ENCODE peak calls at places on chromosomes 11 and 22, in six cellular contexts. K, H, P, M, E and Y are unnamed samples. For H3K9me3, the result is how much of the 10 kb centered on the place peaks cover.

GRCh38 chr11:69122642-69123431 is 32.9 kb upstream of the SMIM38 start:
- DNase-seq in K (peak), H (peak), P (peak), M (peak), E (peak), Y (peak)

GRCh38 chr11:128021304-128022006 is 565.9 kb downstream of the ETS1 start:
- DNase-seq in K (peak), H (no peak), P (no peak), M (no peak), E (no peak), Y (no peak)

GRCh38 chr11:61890536-61891330 is 612 bp downstream of the FADS3 start:
- DNase-seq in K (peak), H (peak), P (peak), M (peak), E (peak), Y (peak)

GRCh38 chr11:69526453-69526810 is 45.0 kb downstream of the LINC01488 start:
- DNase-seq in K (no peak), H (no peak), P (no peak), M (no peak), E (no peak), Y (no peak)

GRCh38 chr22:39356464-39356863 is 6.7 kb downstream of the SYNGR1 start:
- DNase-seq in K (no peak), H (no peak), P (no peak), M (no peak), E (no peak), Y (no peak)

GRCh38 chr22:40000171-40000570 is 5.4 kb downstream of the FAM83F start:
- DNase-seq in K (no peak), H (no peak), P (no peak), M (no peak), E (no peak), Y (no peak)

GRCh38 chr11:119664063-119664572 is 64.9 kb downstream of the NECTIN1 start:
- DNase-seq in K (no peak), H (no peak), P (peak), M (peak), E (peak), Y (peak)

GRCh38 chr11:6618117-6619020 is 853 bp downstream of the TPP1 start:
- DNase-seq in K (peak), H (peak), P (peak), M (peak), E (no peak), Y (peak)

GRCh38 chr11:122820158-122820557 is 18.1 kb upstream of the CRTAM start:
- DNase-seq in K (no peak), H (no peak), P (no peak), M (no peak), E (no peak), Y (no peak)

GRCh38 chr11:119778391-119779194 is 49.6 kb upstream of the NECTIN1 start:
- DNase-seq in K (no peak), H (peak), P (no peak), M (peak), E (no peak), Y (no peak)

GRCh38 chr11:134754196-134754822 is 342.3 kb upstream of the B3GAT1 start:
- DNase-seq in K (no peak), H (no peak), P (no peak), M (no peak), E (no peak), Y (no peak)

GRCh38 chr11:9091044-9091936 is at the start of gene SCUBE2:
- DNase-seq in K (peak), H (no peak), P (no peak), M (peak), E (no peak), Y (no peak)

GRCh38 chr11:9092846-9093778 is 1.7 kb upstream of the SCUBE2 start:
- DNase-seq in K (peak), H (no peak), P (no peak), M (no peak), E (peak), Y (no peak)

GRCh38 chr11:9094420-9094819 is 3.0 kb upstream of the SCUBE2 start:
- DNase-seq in K (no peak), H (no peak), P (no peak), M (peak), E (no peak), Y (no peak)

GRCh38 chr11:9090488-9091043 is 833 bp downstream of the SCUBE2 start:
- DNase-seq in K (peak), H (no peak), P (no peak), M (no peak), E (no peak), Y (peak)

GRCh38 chr11:9092085-9092484 is 686 bp upstream of the SCUBE2 start:
- DNase-seq in K (no peak), H (no peak), P (no peak), M (no peak), E (no peak), Y (no peak)
- H3K4me3 ChIP-seq in K (peak), H (peak), P (no peak), M (no peak), E (no peak), Y (no peak)

DNA sequence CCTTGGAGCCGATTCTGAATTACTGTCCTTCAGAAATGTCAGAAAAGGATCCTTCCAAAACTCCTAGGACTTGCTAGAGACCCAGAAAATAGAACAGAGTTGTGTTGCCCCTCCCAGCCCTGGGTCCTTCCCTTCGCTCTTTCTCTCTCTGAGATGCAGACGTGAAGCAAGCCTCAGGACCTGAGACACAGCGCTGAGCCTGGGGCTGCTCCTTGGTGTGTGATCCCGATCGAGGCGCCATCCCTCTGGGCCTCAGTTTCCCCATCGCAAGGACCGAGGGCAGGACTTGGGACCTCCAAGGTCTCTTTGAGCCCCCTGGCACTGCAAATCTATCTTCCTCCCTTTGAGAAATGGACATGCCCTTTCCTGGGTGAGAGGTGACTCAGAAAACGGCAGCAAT is 533.5 kb downstream of the TBC1D22A start:
- DNase-seq in K (no peak), H (no peak), P (no peak), M (no peak), E (no peak), Y (no peak)
- H3K9me3 ChIP-seq in K (under half), H (under half), P (under half), M (under half), E (under half), Y (under half)

GRCh38 chr22:27110985-27111451 is 453.6 kb downstream of the MIAT start:
- DNase-seq in K (peak), H (no peak), P (peak), M (no peak), E (no peak), Y (no peak)
- H3K27ac ChIP-seq in K (no peak), H (no peak), P (no peak), M (peak), E (peak), Y (no peak)

DNA sequence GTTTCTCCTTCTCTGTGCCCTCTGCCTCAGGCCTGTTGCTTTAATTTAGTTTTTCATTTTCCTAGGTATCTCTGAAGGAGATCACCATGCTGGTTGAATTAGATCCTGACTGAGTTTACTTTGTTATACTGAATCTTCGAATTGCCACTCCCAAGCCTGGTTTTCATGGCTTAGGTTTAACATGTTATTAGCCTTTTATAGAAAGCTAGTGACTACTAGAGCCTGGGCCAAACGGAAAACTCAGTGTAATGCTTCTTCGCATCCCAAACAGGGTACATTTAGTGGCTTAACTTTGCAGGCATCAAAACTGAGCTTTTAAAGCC is 3.6 kb downstream of the CRKL start:
- DNase-seq in K (no peak), H (no peak), P (no peak), M (no peak), E (no peak), Y (no peak)
- H3K4me3 ChIP-seq in K (peak), H (peak), P (peak), M (no peak), E (no peak), Y (no peak)

DNA sequence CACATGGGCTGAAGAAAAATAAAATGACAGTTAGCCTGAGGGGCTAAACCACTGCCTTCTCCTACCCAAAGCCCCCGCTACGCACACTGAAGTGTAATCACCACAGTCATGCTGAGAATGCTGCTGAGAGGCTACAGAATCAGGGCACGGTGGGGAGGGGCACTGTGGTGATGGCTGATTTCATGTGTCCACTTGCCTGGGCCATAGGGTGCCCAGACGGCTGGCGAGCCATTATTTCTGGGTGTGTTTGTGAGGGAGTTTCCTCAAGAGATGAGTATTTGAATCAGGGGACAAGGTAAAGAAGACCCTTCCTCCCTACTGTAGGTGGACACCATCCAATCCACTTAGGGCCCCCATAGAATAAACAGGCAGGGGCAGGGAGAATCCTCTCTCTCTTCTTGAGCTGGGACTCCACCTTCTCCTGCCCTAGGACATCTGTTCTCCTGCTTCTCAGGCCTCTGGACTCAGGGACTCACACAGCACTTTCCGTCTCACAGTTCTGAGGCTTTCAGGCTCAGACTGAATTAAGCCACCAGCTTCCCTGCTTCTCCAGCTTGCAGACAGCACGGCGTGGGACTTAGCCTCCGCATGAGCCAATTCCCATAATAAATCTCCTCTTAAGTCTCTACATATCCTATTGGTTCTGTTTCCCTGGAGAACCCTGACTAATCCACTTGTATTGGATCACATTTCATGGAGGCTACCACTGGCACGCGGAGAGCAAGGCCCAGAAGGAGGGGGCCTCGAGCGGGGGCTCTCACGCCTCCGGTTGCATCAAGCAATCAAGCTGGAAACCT is 1313.4 kb downstream of the TBC1D22A start:
- DNase-seq in K (no peak), H (no peak), P (no peak), M (no peak), E (no peak), Y (no peak)
- H3K9me3 ChIP-seq in K (under half), H (under half), P (half or more), M (under half), E (under half), Y (under half)

GRCh38 chr11:66282468-66283455 is 4.8 kb downstream of the CNIH2 start:
- DNase-seq in K (peak), H (peak), P (peak), M (peak), E (peak), Y (peak)
- H3K27ac ChIP-seq in K (peak), H (no peak), P (no peak), M (no peak), E (peak), Y (no peak)

DNA sequence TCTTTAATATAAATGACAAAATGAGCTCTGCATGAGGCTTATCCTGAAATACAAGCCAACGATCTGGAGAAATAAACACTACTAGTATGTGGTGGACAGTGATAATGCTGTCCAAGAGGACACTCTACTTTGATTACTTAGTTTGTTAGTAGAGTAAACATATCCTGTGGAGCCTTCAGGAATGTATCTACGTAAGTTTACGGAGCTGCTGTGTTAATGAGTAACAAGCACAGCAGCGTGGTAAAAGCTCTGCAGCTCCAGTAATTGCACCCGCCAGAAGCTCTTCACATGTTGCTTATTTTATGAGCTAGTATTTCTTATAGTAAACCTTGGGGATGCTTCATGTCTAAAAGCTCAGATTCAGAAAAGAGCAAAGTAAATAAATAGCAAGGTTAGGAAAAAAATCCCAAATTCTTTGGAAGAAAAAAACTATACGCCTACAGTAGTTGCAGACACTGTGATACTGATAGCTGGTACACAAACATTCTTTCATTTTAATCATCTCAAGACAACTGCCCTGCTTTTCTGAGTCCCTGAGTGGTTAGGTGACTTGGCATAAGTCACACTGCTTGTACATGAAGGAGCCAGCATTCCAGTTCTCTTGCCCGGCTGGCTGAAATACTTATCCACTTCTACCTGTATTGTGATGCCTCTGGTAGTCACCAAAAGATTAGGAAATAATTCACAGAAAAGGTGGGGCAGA is 32.7 kb upstream of the CCDC34 start:
- DNase-seq in K (peak), H (no peak), P (peak), M (no peak), E (peak), Y (peak)
- H3K4me3 ChIP-seq in K (peak), H (no peak), P (no peak), M (no peak), E (no peak), Y (no peak)

DNA sequence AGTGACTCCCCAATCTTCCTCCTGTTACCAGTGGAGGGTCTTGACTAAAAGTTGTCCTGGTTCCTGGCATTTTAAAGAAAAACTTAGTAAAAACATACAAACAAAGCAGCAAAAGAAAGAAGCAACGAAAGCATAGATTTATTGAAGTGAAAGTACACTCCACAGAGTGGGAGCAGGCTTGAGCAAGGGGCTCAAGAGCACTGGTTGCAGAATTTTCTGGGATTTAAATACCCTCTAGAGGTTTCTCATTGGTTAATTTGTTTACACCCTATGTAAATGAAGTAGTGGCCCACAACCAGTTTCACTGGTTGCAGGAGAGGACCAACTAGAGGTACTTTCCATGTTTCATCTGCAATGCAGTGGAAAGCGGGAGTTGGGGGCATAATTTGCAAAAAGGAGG is 10.7 kb downstream of the FAM111B start:
- DNase-seq in K (no peak), H (no peak), P (no peak), M (no peak), E (no peak), Y (no peak)
- H3K9me3 ChIP-seq in K (under half), H (under half), P (under half), M (under half), E (under half), Y (under half)